ENCODE peak calls at places on chromosomes 11 and 22, in nine cellular contexts. E, O, U, P, D, M, I, G and T are unnamed samples.
A peak's percentile ranks its signal among the peaks of the same experiment; 100 is the strongest.

GRCh38 chr11:2466069-2466801 is 21.4 kb downstream of the KCNQ1 start:
- DNase-seq in G (no peak), U (no peak), I (no peak), M (no peak), O (peak; percentile 57), E (no peak), P (no peak), D (peak; percentile 13), T (no peak)

GRCh38 chr22:26648011-26648497 is 9.3 kb upstream of the MIAT start:
- DNase-seq in P (peak; percentile 83), U (no peak), O (no peak), E (no peak), I (no peak), G (no peak), D (no peak), M (no peak), T (no peak)

GRCh38 chr22:35552186-35552842 is 11.7 kb downstream of the RASD2 start:
- DNase-seq in P (peak; percentile 93), E (peak; percentile 51), M (no peak), I (no peak), D (no peak), O (no peak), G (no peak), U (no peak), T (no peak)

GRCh38 chr11:77039491-77040400 is 5.5 kb downstream of the B3GNT6 start:
- DNase-seq in O (peak; percentile 70), P (no peak), E (no peak), G (no peak), M (peak; percentile 24), U (peak; percentile 55), I (peak; percentile 37), D (peak; percentile 55), T (no peak)

GRCh38 chr11:789951-790350 is at the start of gene CEND1:
- DNase-seq in O (no peak), M (no peak), D (no peak), U (no peak), P (no peak), E (no peak), I (peak; percentile 57), G (no peak), T (no peak)

GRCh38 chr11:119493712-119494111 is 70.7 kb upstream of the THY1 start:
- DNase-seq in P (peak; percentile 54), D (peak; percentile 40), E (no peak), I (peak; percentile 36), G (no peak), M (peak; percentile 10), U (no peak), O (no peak), T (peak; percentile 35)

GRCh38 chr22:31575190-31575589 is 78.9 kb downstream of the SFI1 start:
- DNase-seq in M (no peak), G (no peak), I (no peak), E (peak; percentile 24), D (no peak), O (no peak), U (no peak), P (no peak), T (no peak)

GRCh38 chr11:114915871-114916270 is 237.5 kb downstream of the NXPE2 start:
- DNase-seq in U (no peak), E (no peak), P (no peak), O (no peak), M (no peak), G (no peak), I (no peak), D (no peak), T (no peak)

GRCh38 chr11:19670030-19670761 is 42.4 kb upstream of the NAV2 start:
- DNase-seq in O (no peak), M (peak; percentile 33), E (no peak), P (no peak), G (peak; percentile 60), D (no peak), I (peak; percentile 33), U (no peak), T (peak; percentile 80)

GRCh38 chr22:44686873-44687600 is 15.0 kb upstream of the PRR5 start:
- DNase-seq in U (no peak), M (peak; percentile 62), D (no peak), E (no peak), O (no peak), G (no peak), I (peak; percentile 87), P (no peak), T (no peak)

GRCh38 chr11:87173185-87174039 is 135.7 kb downstream of the TMEM135 start:
- DNase-seq in O (no peak), G (no peak), M (peak; percentile 36), E (no peak), U (peak; percentile 25), I (peak; percentile 41), P (no peak), D (peak; percentile 35), T (peak; percentile 75)

GRCh38 chr22:50192056-50192824 is 6.5 kb downstream of the TRABD start:
- DNase-seq in U (peak; percentile 66), D (no peak), M (no peak), O (no peak), I (no peak), E (no peak), P (no peak), G (no peak), T (no peak)

GRCh38 chr22:50189184-50189848 is 3.6 kb downstream of the TRABD start:
- DNase-seq in E (peak; percentile 69), I (no peak), P (no peak), O (no peak), G (no peak), U (peak; percentile 79), M (no peak), D (peak; percentile 74), T (no peak)

GRCh38 chr22:50189849-50190181 is 4.1 kb downstream of the TRABD start:
- DNase-seq in O (no peak), P (peak; percentile 33), M (no peak), I (peak; percentile 30), D (no peak), E (no peak), G (no peak), U (no peak), T (no peak)

GRCh38 chr22:50191041-50191740 is 5.5 kb downstream of the TRABD start:
- DNase-seq in D (peak; percentile 32), P (peak; percentile 87), G (no peak), U (no peak), M (no peak), O (no peak), I (no peak), E (peak; percentile 38), T (no peak)

GRCh38 chr22:50190182-50190951 is 4.7 kb downstream of the TRABD start:
- DNase-seq in P (peak; percentile 53), G (peak; percentile 56), U (peak; percentile 84), M (no peak), O (peak; percentile 94), D (peak; percentile 90), I (peak; percentile 59), E (peak; percentile 68), T (no peak)
- TF ChIP-seq CTCF in P (peak; percentile 33), G (no peak), U (no peak), M (peak; percentile 55), O (peak; percentile 52), D (peak; percentile 13), I (peak; percentile 48), E (no peak), T (peak; percentile 38)

DNA sequence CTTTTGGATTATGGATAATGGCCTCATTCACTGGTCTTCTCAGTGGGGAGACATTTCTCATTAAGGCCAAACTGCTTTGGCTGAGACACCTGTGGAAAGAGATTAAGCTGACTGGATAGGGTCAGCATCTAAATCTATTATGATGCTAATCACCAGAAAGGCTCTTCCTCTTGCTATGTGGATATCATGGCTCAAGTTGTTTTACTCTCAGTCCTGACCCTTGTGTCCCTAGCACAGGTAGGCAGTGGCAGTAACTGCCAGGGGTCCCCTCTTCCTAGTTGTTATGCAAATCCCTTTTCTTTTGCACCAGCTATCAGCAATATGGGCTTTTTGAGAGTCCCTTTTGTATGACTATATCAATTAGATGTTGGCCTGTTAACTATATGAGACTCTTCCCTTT is 335.7 kb upstream of the PLET1 start:
- DNase-seq in P (no peak), D (no peak), O (no peak), G (no peak), E (no peak), I (no peak), M (no peak), U (no peak), T (no peak)
- H3K4me3 ChIP-seq in P (no peak overlapping the region), D (no peak overlapping the region), O (no peak overlapping the region), G (no peak overlapping the region), E (no peak overlapping the region), I (no peak overlapping the region), M (no peak overlapping the region), U (no peak overlapping the region), T (no peak overlapping the region)

GRCh38 chr22:47161631-47162030 is 399.2 kb downstream of the TBC1D22A start:
- DNase-seq in G (no peak), E (no peak), D (peak; percentile 5), U (peak; percentile 29), I (no peak), P (no peak), O (peak; percentile 57), M (no peak), T (no peak)
- TF ChIP-seq CTCF in G (no peak), E (no peak), D (no peak), U (no peak), I (no peak), P (no peak), O (no peak), M (no peak), T (no peak)

GRCh38 chr11:118174006-118174567 is 2.4 kb downstream of the SCN2B start:
- DNase-seq in D (no peak), G (no peak), O (no peak), U (no peak), E (no peak), M (no peak), I (no peak), P (no peak), T (no peak)
- H3K4me3 ChIP-seq in D (no peak overlapping the region), G (no peak overlapping the region), O (no peak overlapping the region), U (no peak overlapping the region), E (no peak overlapping the region), M (no peak overlapping the region), I (no peak overlapping the region), P (no peak overlapping the region), T (no peak overlapping the region)

GRCh38 chr11:84552791-84553190 is 1074.4 kb downstream of the DLG2 start:
- DNase-seq in E (no peak), G (no peak), D (no peak), U (no peak), I (peak; percentile 12), O (no peak), P (no peak), M (no peak), T (no peak)

GRCh38 chr11:84563356-84563755 is 1063.8 kb downstream of the DLG2 start:
- DNase-seq in I (no peak), E (no peak), P (no peak), U (no peak), D (no peak), O (no peak), M (no peak), G (no peak), T (no peak)

DNA sequence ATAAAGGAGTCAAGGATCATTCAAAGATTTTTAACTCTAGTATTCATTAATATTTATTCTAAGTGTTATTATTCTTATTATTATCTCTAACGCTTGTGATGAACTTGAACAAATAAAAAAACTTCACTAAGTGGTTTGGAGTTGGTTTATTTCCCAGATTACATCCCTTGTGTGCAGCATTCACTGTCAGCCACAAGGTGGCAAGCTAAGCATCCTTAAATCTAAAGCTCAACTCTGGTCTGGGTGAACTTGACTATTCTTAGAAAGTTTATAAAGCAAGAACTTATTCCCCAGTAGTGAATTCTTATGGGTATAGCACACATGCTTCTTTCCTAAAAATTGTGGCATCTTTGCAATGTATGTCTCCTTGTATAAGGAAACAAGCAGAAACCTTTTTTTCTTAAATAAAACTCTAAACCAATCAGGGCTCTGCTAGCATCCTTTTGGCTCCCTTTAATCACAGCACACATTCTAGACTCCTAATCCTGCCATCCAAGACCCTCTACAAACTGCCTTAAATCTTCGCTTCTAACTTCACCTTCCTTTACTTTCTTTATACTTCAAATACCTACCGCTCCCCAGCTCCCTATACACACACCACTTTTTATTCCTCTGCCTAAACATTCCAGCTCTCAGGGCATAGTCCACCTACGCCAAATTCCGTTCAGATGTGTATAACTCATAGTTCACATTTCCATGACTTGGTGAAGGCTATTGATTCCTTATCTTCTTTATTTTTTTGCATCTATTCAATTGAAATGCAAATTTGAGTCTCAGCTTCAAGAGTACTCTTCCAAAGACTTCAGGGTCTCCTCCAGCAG is 1068.8 kb downstream of the DLG2 start:
- DNase-seq in P (peak; percentile 25), M (peak; percentile 34), O (no peak), E (no peak), U (peak; percentile 57), D (peak; percentile 53), G (no peak), I (peak; percentile 70), T (peak; percentile 39)
- TF ChIP-seq CTCF in P (peak; percentile 85), M (peak; percentile 89), O (peak; percentile 76), E (no peak), U (peak; percentile 71), D (peak; percentile 73), G (no peak), I (peak; percentile 97), T (peak; percentile 80)